ENCODE peak calls at places on chromosomes 11 and 22, in seven cellular contexts. Q is choroid plexus epithelial cell; T is stimulated activated CD4-positive, alpha-beta T cell treated with anti-CD3 and anti-CD28 coated beads, TNF-alpha, amount 100 ng/mL, for 48 hours; C is NCI-H1694 treated with DMSO at 0.1 percent for 48 hours; K is GM23248; J is Jurkat, Clone E6-1; Y is fibroblast of lung. A is an unnamed sample.

GRCh38 chr11:22459053-22459452 is 120.9 kb downstream of the SLC17A6 start:
- DNase-seq in Q (peak; percentile 62), T (no peak), C (no peak), K (peak; percentile 53), J (no peak), Y (peak; percentile 28), A (no peak)

GRCh38 chr11:125281831-125282595 is 117.5 kb downstream of the PKNOX2 start:
- DNase-seq in Q (no peak), T (no peak), C (no peak), K (peak; percentile 54), J (no peak), Y (no peak), A (no peak)

GRCh38 chr22:25068701-25069100 is 116.2 kb downstream of the KIAA1671 start:
- DNase-seq in Q (no peak), T (no peak), C (no peak), K (no peak), J (peak; percentile 74), Y (no peak), A (no peak)

GRCh38 chr11:95134491-95134890 is 44.8 kb downstream of the ENDOD1 start:
- DNase-seq in Q (peak; percentile 64), T (no peak), C (peak; percentile 47), K (peak; percentile 88), J (no peak), Y (peak; percentile 36), A (peak; percentile 84)

GRCh38 chr11:119149371-119150275 is 771 bp downstream of the ABCG4 start:
- DNase-seq in Q (no peak), T (no peak), C (no peak), K (no peak), J (no peak), Y (no peak), A (no peak)

GRCh38 chr11:17978553-17979287 is 34.1 kb downstream of the SERGEF start:
- DNase-seq in Q (peak; percentile 64), T (peak; percentile 5), C (peak; percentile 24), K (peak; percentile 73), J (peak; percentile 15), Y (peak; percentile 56), A (peak; percentile 15)

GRCh38 chr11:122690801-122691649 is 35.5 kb downstream of the UBASH3B start:
- DNase-seq in Q (peak; percentile 82), T (no peak), C (no peak), K (peak; percentile 69), J (peak; percentile 64), Y (peak; percentile 76), A (no peak)

GRCh38 chr11:130454495-130455262 is 6.2 kb downstream of the ADAMTS15 start:
- DNase-seq in Q (peak; percentile 77), T (no peak), C (no peak), K (peak; percentile 49), J (no peak), Y (peak; percentile 71), A (no peak)

GRCh38 chr22:19058713-19059451 is 63.3 kb downstream of the DGCR2 start:
- DNase-seq in Q (no peak), T (no peak), C (no peak), K (no peak), J (no peak), Y (no peak), A (no peak)

GRCh38 chr11:91299980-91300379 is 924.6 kb upstream of the FAT3 start:
- DNase-seq in Q (peak; percentile 73), T (no peak), C (no peak), K (no peak), J (no peak), Y (peak; percentile 84), A (no peak)

GRCh38 chr11:3043315-3043871 is 13.8 kb downstream of the CARS1 start:
- DNase-seq in Q (no peak), T (no peak), C (no peak), K (peak; percentile 91), J (no peak), Y (peak; percentile 33), A (no peak)

GRCh38 chr22:30523646-30524489 is 18.4 kb upstream of the SEC14L4 start:
- DNase-seq in Q (no peak), T (no peak), C (no peak), K (no peak), J (no peak), Y (no peak), A (no peak)

GRCh38 chr11:45321031-45321595 is 35.0 kb upstream of the SYT13 start:
- DNase-seq in Q (no peak), T (no peak), C (no peak), K (no peak), J (no peak), Y (no peak), A (no peak)